ENCODE peak calls at places on chromosomes 12 and 14, in eight cellular contexts. G, H, B, R, J, O, U and S are unnamed samples.

GRCh38 chr12:47080725-47081502 is 1.2 kb upstream of the AMIGO2 start:
- DNase-seq in B (peak), H (peak), J (peak), U (no peak), O (no peak), R (peak), G (peak), S (peak)

GRCh38 chr14:94145902-94146527 is 16.6 kb upstream of the IFI27L2 start:
- DNase-seq in O (no peak), H (no peak), R (no peak), U (peak), J (no peak), G (no peak), B (no peak), S (no peak)

GRCh38 chr14:38618514-38618913 is 362.6 kb upstream of the CLEC14A start:
- DNase-seq in J (no peak), B (no peak), U (no peak), H (no peak), R (no peak), G (no peak), O (no peak), S (no peak)

GRCh38 chr12:132218915-132219314 is 74.7 kb downstream of the NOC4L start:
- DNase-seq in O (no peak), J (peak), G (peak), B (no peak), U (peak), R (no peak), H (no peak), S (peak)

GRCh38 chr12:80709811-80710726 is 2.6 kb downstream of the MYF6 start:
- DNase-seq in H (no peak), U (no peak), J (no peak), B (no peak), O (no peak), R (no peak), G (peak), S (peak)

GRCh38 chr12:47734725-47735480 is 9.6 kb upstream of the ENDOU start:
- DNase-seq in B (no peak), H (no peak), G (peak), R (no peak), J (no peak), U (no peak), O (no peak), S (no peak)

GRCh38 chr12:47534695-47535094 is 171.1 kb downstream of the RPAP3 start:
- DNase-seq in U (no peak), H (no peak), J (no peak), R (no peak), B (peak), O (no peak), G (no peak), S (no peak)

GRCh38 chr14:55580401-55581010 is 499 bp downstream of the KTN1 start:
- DNase-seq in B (no peak), J (peak), O (peak), R (peak), U (no peak), G (peak), H (peak), S (no peak)

GRCh38 chr12:25959069-25959961 is 833 bp downstream of the RASSF8 start:
- DNase-seq in J (no peak), H (peak), O (peak), U (no peak), B (peak), G (peak), R (peak), S (peak)

GRCh38 chr12:109287811-109288469 is 21.1 kb downstream of the FOXN4 start:
- DNase-seq in G (no peak), H (no peak), B (no peak), O (no peak), U (no peak), R (no peak), J (no peak), S (no peak)

GRCh38 chr12:122471324-122472226 is 29.2 kb downstream of the ZCCHC8 start:
- DNase-seq in R (no peak), O (peak), G (no peak), U (peak), B (peak), H (no peak), J (peak), S (no peak)

GRCh38 chr12:77841467-77842054 is 10.9 kb downstream of the NAV3 start:
- DNase-seq in J (no peak), O (no peak), R (no peak), U (no peak), B (no peak), H (no peak), G (no peak), S (peak)

GRCh38 chr14:35374273-35374681 is 30.3 kb downstream of the NFKBIA start:
- DNase-seq in G (no peak), R (no peak), H (no peak), O (no peak), U (no peak), B (peak), J (no peak), S (no peak)

GRCh38 chr12:29655861-29656260 is 127.9 kb downstream of the TMTC1 start:
- DNase-seq in B (no peak), O (no peak), G (no peak), H (no peak), R (no peak), U (no peak), J (no peak), S (no peak)

GRCh38 chr14:97499790-97500481 is 702.8 kb downstream of the VRK1 start:
- DNase-seq in O (no peak), G (no peak), R (no peak), B (no peak), H (no peak), U (no peak), J (no peak), S (no peak)